ENCODE peak calls at places on chromosomes 7 and 10, in four cellular contexts. M, O, N and Z are unnamed samples.

GRCh38 chr7:86968618-86969017 is 90.8 kb downstream of the ELAPOR2 start:
- DNase-seq in O (no peak), N (no peak), M (no peak), Z (no peak)

GRCh38 chr7:45342236-45342635 is 184.6 kb downstream of the RAMP3 start:
- DNase-seq in M (no peak), O (no peak), N (no peak), Z (no peak)

GRCh38 chr10:111551001-111551400 is 474.2 kb downstream of the ADRA2A start:
- DNase-seq in N (no peak), M (no peak), O (no peak), Z (no peak)

GRCh38 chr7:94297397-94297838 is 97.3 kb upstream of the COL1A2 start:
- DNase-seq in O (no peak), M (peak; percentile 96), N (no peak), Z (no peak)

GRCh38 chr10:30594077-30594476 is 35.5 kb downstream of the LYZL2 start:
- DNase-seq in O (no peak), N (no peak), M (no peak), Z (no peak)

GRCh38 chr7:47778153-47778661 is 170.1 kb downstream of the PKD1L1 start:
- DNase-seq in N (no peak), M (no peak), O (no peak), Z (no peak)

GRCh38 chr7:78197447-78197846 is 398.9 kb downstream of the PHTF2 start:
- DNase-seq in M (peak; percentile 68), N (no peak), O (no peak), Z (no peak)

GRCh38 chr7:151773795-151774194 is 103.1 kb downstream of the PRKAG2 start:
- DNase-seq in N (no peak), M (no peak), O (no peak), Z (no peak)

GRCh38 chr10:78510566-78511323 is 477.1 kb downstream of the RPS24 start:
- DNase-seq in N (peak; percentile 44), O (no peak), M (no peak), Z (no peak)

GRCh38 chr7:40569326-40569725 is 434.5 kb downstream of the SUGCT start:
- DNase-seq in O (no peak), M (no peak), N (peak; percentile 73), Z (no peak)

GRCh38 chr7:158606111-158606510 is 18.5 kb upstream of the PTPRN2 start:
- DNase-seq in N (no peak), M (peak; percentile 34), O (no peak), Z (no peak)

GRCh38 chr7:123133924-123134323 is 65.8 kb downstream of the SLC13A1 start:
- DNase-seq in N (no peak), O (no peak), M (no peak), Z (no peak)

GRCh38 chr10:110681023-110681681 is 37.0 kb downstream of the RBM20 start:
- DNase-seq in N (peak; percentile 91), O (no peak), M (peak; percentile 46), Z (no peak)

GRCh38 chr7:38704751-38705150 is 73.6 kb upstream of the AMPH start:
- DNase-seq in O (no peak), N (peak; percentile 7), M (no peak), Z (no peak)

GRCh38 chr7:137996871-137997270 is 5.0 kb downstream of the CREB3L2 start:
- DNase-seq in M (no peak), O (no peak), N (no peak), Z (no peak)

GRCh38 chr7:47039899-47040298 is 542.0 kb downstream of the TNS3 start:
- DNase-seq in N (no peak), M (peak; percentile 75), O (no peak), Z (no peak)

GRCh38 chr7:16810112-16810511 is 5.3 kb upstream of the AGR2 start:
- DNase-seq in N (no peak), O (no peak), M (no peak), Z (no peak)

GRCh38 chr7:91112902-91113321 is 151.3 kb upstream of the FZD1 start:
- DNase-seq in O (no peak), N (no peak), M (peak; percentile 23), Z (no peak)

GRCh38 chr10:12699756-12700556 is 301.6 kb downstream of the CCDC3 start:
- DNase-seq in M (no peak), O (no peak), N (no peak), Z (no peak)

GRCh38 chr10:12703141-12703540 is 298.4 kb downstream of the CCDC3 start:
- DNase-seq in N (no peak), M (no peak), O (no peak), Z (no peak)

GRCh38 chr10:12702215-12702614 is 299.3 kb downstream of the CCDC3 start:
- DNase-seq in O (no peak), N (no peak), M (no peak), Z (no peak)

GRCh38 chr10:12700557-12700874 is 301.0 kb downstream of the CCDC3 start:
- DNase-seq in O (no peak), N (no peak), M (no peak), Z (no peak)

DNA sequence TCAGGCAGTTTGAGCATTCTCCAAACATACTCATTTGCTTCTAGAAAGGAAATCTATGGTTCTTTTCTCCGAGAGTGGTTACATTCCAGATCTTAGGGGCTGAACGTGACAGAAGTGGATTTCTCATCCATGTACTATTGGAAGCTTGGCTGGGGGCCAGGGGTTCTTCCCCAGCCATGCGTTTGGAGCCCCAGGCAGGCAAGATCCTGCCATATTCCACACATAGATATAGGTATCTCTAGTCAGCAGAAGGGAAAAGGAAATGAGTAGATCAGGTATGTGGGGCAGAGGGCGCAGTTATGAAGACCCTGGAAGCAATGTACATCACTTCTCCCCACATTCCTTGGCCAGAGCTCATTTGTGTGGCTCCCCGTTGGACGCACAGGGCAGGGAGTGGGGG is 299.8 kb downstream of the CCDC3 start:
- DNase-seq in O (no peak), M (peak; percentile 34), N (no peak), Z (no peak)
- H3K27ac ChIP-seq in O (no peak overlapping the region), M (no peak overlapping the region), N (no peak overlapping the region), Z (no peak overlapping the region)

DNA sequence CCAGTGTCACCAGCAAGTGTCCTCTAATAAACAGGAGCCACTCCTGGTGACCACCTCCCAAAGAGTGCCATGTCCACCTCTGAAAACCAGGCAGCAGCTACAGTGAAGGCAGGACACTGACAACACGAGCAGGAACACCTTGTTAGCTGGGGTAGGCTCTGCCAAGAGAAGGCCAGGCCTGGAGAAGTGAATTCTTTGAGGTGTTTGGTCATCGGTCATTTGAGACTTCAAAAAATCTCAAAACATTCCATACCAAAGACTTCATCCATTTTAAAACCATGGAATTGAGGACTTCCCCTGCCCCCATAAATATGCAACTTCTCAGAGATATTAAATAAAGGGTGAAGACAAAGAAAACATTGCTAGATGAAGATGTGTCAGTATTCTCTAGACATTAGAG is 28.3 kb upstream of the OPALIN start:
- DNase-seq in N (peak; percentile 42), M (no peak), O (no peak), Z (no peak)
- H3K27ac ChIP-seq in N (no peak overlapping the region), M (no peak overlapping the region), O (no peak overlapping the region), Z (no peak overlapping the region)

DNA sequence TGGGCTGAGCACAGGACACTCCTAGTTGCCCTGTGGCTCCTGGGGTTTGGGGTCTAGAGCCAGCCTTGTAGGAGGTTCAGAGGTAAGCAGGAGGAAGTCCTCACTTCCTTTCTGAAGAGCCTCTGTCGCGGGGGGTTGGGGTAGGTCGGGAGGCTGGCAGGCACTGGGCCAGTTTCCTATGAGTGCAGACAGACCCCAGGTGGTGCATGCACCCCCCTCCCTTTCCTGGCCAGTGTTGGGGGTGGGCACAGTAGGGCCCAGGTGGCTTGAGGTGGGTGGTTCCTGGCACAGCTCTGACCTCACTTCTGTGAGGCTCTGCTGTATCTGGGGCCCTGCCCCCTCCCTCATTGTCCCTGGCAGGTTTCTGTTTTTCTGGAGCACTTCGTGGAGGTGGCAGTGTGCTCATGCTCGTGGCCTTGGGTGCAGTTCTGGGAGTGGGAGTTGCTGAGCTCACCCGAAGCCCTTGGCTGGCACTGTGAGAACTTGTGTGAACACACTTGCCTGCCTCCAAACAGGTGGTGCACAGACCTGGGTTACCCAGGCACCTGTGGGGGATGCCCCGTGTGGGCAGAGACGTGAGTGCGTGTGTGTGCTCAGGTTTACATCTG is 1.8 kb downstream of the PALD1 start:
- DNase-seq in O (no peak), M (no peak), N (no peak), Z (no peak)
- H3K27ac ChIP-seq in O (peak overlapping the region; percentile 56), M (no peak overlapping the region), N (no peak overlapping the region), Z (no peak overlapping the region)

GRCh38 chr10:122344741-122345258 is 29.7 kb upstream of the PLEKHA1 start:
- DNase-seq in M (peak; percentile 30), N (no peak), O (no peak), Z (no peak)
- H3K27ac ChIP-seq in M (no peak overlapping the region), N (no peak overlapping the region), O (no peak overlapping the region), Z (no peak overlapping the region)

DNA sequence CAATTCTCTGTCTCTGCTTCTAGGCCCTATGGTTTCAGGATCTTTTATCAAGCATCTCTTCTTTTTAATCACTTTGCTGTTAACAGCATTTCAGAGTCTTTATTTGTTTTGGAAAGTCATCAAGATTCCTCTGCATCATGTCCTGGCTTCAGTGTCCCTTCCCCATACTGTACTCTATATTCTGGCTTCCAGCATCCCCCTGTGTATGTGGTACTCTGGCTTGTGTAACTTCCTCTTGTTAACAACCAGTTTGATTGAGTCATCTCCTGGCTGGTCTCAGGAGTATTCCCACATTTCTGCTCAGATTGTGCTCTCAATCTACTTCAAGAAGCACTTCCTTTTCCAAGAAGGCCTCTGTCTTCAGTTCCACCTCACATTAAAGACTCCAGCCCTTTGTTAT is 14.9 kb upstream of the ATE1 start:
- DNase-seq in N (no peak), M (peak; percentile 94), O (peak; percentile 92), Z (no peak)
- H3K27ac ChIP-seq in N (no peak overlapping the region), M (no peak overlapping the region), O (peak overlapping the region; percentile 61), Z (no peak overlapping the region)

GRCh38 chr10:132493246-132493755 is 44.3 kb upstream of the INPP5A start:
- DNase-seq in O (no peak), N (no peak), M (no peak), Z (no peak)

GRCh38 chr10:132494831-132495230 is 42.8 kb upstream of the INPP5A start:
- DNase-seq in O (no peak), N (no peak), M (no peak), Z (no peak)

GRCh38 chr10:132489704-132490534 is 47.7 kb upstream of the INPP5A start:
- DNase-seq in O (no peak), N (no peak), M (no peak), Z (no peak)

GRCh38 chr10:132493756-132494290 is 43.8 kb upstream of the INPP5A start:
- DNase-seq in O (no peak), N (no peak), M (no peak), Z (no peak)

GRCh38 chr10:132492323-132493035 is 45.1 kb upstream of the INPP5A start:
- DNase-seq in O (no peak), N (no peak), M (peak; percentile 27), Z (no peak)
- H3K27ac ChIP-seq in O (no peak overlapping the region), N (no peak overlapping the region), M (no peak overlapping the region), Z (no peak overlapping the region)

DNA sequence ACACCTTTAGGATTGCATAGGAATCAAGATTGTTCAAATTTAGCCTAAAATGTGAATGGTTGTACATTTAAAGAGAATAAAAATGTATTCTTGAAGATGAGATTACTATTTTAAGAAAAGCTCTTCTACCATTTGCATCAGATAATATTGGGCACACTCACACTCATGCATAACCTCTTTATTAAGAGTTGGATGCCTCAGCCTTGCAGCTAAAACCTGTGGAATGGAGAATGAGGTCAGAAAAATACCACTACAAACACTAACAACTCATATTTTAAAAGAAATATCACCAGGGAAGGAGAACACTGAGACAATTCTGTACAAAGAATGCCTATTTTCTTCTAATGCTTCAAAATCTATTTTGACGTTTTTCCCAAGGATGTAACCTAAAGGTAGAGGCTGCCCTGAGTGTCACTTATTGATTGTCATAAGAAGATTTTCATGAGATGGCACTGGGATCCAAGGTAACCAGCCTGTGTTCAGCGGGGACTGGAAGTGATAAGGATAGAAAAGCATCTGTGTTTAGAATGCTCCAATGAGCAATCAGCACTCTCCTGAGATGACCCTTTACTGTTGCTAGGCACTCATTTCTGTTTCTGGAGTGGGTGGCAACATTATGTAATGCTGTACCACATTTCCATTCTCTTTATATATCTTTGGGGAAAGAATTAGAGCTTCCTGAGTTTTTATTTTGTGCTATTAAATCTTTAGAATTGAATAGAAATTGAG is 26.6 kb downstream of the REEP3 start:
- DNase-seq in N (no peak), O (no peak), M (no peak), Z (no peak)
- H3K27ac ChIP-seq in N (no peak overlapping the region), O (no peak overlapping the region), M (no peak overlapping the region), Z (no peak overlapping the region)